ENCODE peak calls at places on chromosomes 12 and 14, in seven cellular contexts. Y is uterus; V is mucosa of descending colon; G is CD8-positive, alpha-beta memory T cell; S is endothelial cell; A is lung; L is hippocampal formation. I is an unnamed sample.

GRCh38 chr12:89354630-89354931 is 2.3 kb upstream of the DUSP6 start:
- DNase-seq in L (no peak), V (no peak), Y (no peak), A (no peak), S (no peak), G (no peak), I (peak; percentile 44)

GRCh38 chr12:89326260-89327040 is 25.9 kb downstream of the DUSP6 start:
- DNase-seq in S (no peak), A (no peak), G (no peak), L (no peak), V (no peak), Y (no peak), I (no peak)

GRCh38 chr12:13365782-13366366 is 169.3 kb downstream of the EMP1 start:
- DNase-seq in G (no peak), L (no peak), S (no peak), Y (no peak), A (no peak), V (no peak), I (no peak)

GRCh38 chr14:73266317-73266716 is 29.0 kb downstream of the PAPLN start:
- DNase-seq in L (no peak), Y (no peak), S (no peak), V (no peak), G (no peak), A (no peak), I (no peak)

GRCh38 chr12:125166046-125166445 is 100.8 kb downstream of the AACS start:
- DNase-seq in S (no peak), A (no peak), V (no peak), L (no peak), G (no peak), Y (no peak), I (no peak)

GRCh38 chr12:56087220-56087619 is 7.3 kb downstream of the ERBB3 start:
- DNase-seq in A (peak; percentile 95), L (peak; percentile 35), S (no peak), G (no peak), Y (no peak), V (peak; percentile 90), I (peak; percentile 79)

GRCh38 chr12:132266802-132267201 is 62.6 kb downstream of the GALNT9 start:
- DNase-seq in Y (no peak), L (no peak), V (no peak), A (no peak), G (no peak), S (no peak), I (no peak)

GRCh38 chr12:30965613-30965985 is 39.1 kb downstream of the TSPAN11 start:
- DNase-seq in V (no peak), Y (no peak), G (no peak), L (no peak), A (no peak), S (no peak), I (no peak)

GRCh38 chr12:70045036-70045435 is 198.2 kb upstream of the CNOT2 start:
- DNase-seq in A (no peak), V (no peak), S (no peak), L (no peak), Y (peak; percentile 24), G (no peak), I (no peak)

GRCh38 chr14:73757381-73757780 is 43.2 kb upstream of the PNMA1 start:
- DNase-seq in S (no peak), V (no peak), G (no peak), L (no peak), Y (no peak), A (no peak), I (no peak)

GRCh38 chr14:73457050-73457934 is 1.1 kb downstream of the NUMB start:
- DNase-seq in A (peak; percentile 54), Y (no peak), G (no peak), S (peak; percentile 30), L (peak; percentile 57), V (no peak), I (peak; percentile 55)

GRCh38 chr12:94762259-94762942 is 112.0 kb upstream of the TMCC3 start:
- DNase-seq in G (no peak), S (no peak), A (no peak), L (no peak), V (no peak), Y (no peak), I (no peak)

GRCh38 chr14:94305620-94306019 is 12.6 kb upstream of the SERPINA10 start:
- DNase-seq in V (no peak), S (no peak), Y (no peak), G (no peak), A (no peak), L (no peak), I (no peak)

GRCh38 chr12:111076199-111076598 is 155.8 kb upstream of the MYL2 start:
- DNase-seq in L (no peak), G (no peak), Y (no peak), V (no peak), S (no peak), A (no peak), I (no peak)

GRCh38 chr12:2284857-2285256 is 232.1 kb downstream of the CACNA1C start:
- DNase-seq in S (peak; percentile 83), Y (peak; percentile 71), G (no peak), L (peak; percentile 48), V (peak; percentile 67), A (peak; percentile 60), I (peak; percentile 73)

GRCh38 chr12:97921957-97922722 is 459.5 kb downstream of the RMST start:
- DNase-seq in S (no peak), Y (peak; percentile 14), G (no peak), A (no peak), V (no peak), L (no peak), I (no peak)

GRCh38 chr12:3670083-3670620 is 82.8 kb downstream of the CRACR2A start:
- DNase-seq in Y (no peak), G (no peak), S (no peak), V (no peak), A (no peak), L (no peak), I (no peak)